ENCODE peak calls at places on chromosomes 2 and 18, in four cellular contexts. I is stimulated activated CD4-positive, alpha-beta T cell treated with anti-CD3 and anti-CD28 coated beads, Interleukin-1b, Interleukin-23, amount 100 ng/mL, for 1 hour; V is AG08396; W is sigmoid colon. H is an unnamed sample.

GRCh38 chr2:69933839-69934613 is 19.1 kb downstream of the MXD1 start:
- DNase-seq in V (peak), I (no peak), W (no peak), H (peak)

GRCh38 chr2:7031424-7032245 is 114.4 kb downstream of the RNF144A start:
- DNase-seq in V (no peak), I (no peak), W (peak), H (peak)

GRCh38 chr2:15965564-15966019 is 25.2 kb downstream of the MYCN start:
- DNase-seq in V (no peak), I (no peak), W (no peak), H (no peak)

GRCh38 chr18:10378688-10379465 is 75.6 kb upstream of the APCDD1 start:
- DNase-seq in V (peak), I (no peak), W (no peak), H (no peak)

GRCh38 chr18:32303400-32303799 is 113.6 kb downstream of the MEP1B start:
- DNase-seq in I (no peak), W (no peak), V (no peak), H (no peak)

GRCh38 chr2:10054976-10055375 is 11.6 kb downstream of the KLF11 start:
- DNase-seq in W (no peak), V (no peak), I (no peak), H (no peak)

GRCh38 chr2:191048073-191048472 is 34.1 kb upstream of the STAT1 start:
- DNase-seq in I (no peak), V (no peak), W (no peak), H (no peak)

GRCh38 chr2:60309326-60309725 is 244.1 kb downstream of the BCL11A start:
- DNase-seq in I (no peak), V (no peak), W (no peak), H (no peak)

GRCh38 chr18:58893388-58894099 is 28.9 kb downstream of the ZNF532 start:
- DNase-seq in V (no peak), I (no peak), W (no peak), H (no peak)

H was measured in H4.